ENCODE peak calls at places on chromosome 9, in nine cellular contexts. One of them, this sample, is unnamed.

GRCh38 chr9:97711223-97711626 is 14.1 kb upstream of the XPA start:
- DNase-seq in lung: no peak
- DNase-seq in activated naive CD4-positive, alpha-beta T cell treated with anti-CD3 and anti-CD28 coated beads, Interleukin-2, amount 10 ng/mL, durations not matched to agents 7 days and 5 days: no peak
- DNase-seq in T-helper 17 cell: no peak
- DNase-seq in pons: no peak
- DNase-seq in H54: no peak
- DNase-seq in NCI-H82: no peak
- DNase-seq in fibroblast of pulmonary artery: no peak
- DNase-seq in GF-D8: no peak
- DNase-seq in this sample: no peak

GRCh38 chr9:2085719-2086515 is 70.8 kb downstream of the SMARCA2 start:
- DNase-seq in H54: no peak
- DNase-seq in T-helper 17 cell: no peak
- DNase-seq in pons: peak
- DNase-seq in activated naive CD4-positive, alpha-beta T cell treated with anti-CD3 and anti-CD28 coated beads, Interleukin-2, amount 10 ng/mL, durations not matched to agents 7 days and 5 days: no peak
- DNase-seq in GF-D8: no peak
- DNase-seq in fibroblast of pulmonary artery: peak
- DNase-seq in lung: no peak
- DNase-seq in NCI-H82: no peak
- DNase-seq in this sample: no peak

GRCh38 chr9:1009101-1009707 is 32.7 kb downstream of the DMRT3 start:
- DNase-seq in activated naive CD4-positive, alpha-beta T cell treated with anti-CD3 and anti-CD28 coated beads, Interleukin-2, amount 10 ng/mL, durations not matched to agents 7 days and 5 days: peak
- DNase-seq in GF-D8: peak
- DNase-seq in NCI-H82: peak
- DNase-seq in pons: peak
- DNase-seq in H54: peak
- DNase-seq in T-helper 17 cell: peak
- DNase-seq in lung: peak
- DNase-seq in fibroblast of pulmonary artery: peak
- DNase-seq in this sample: peak

GRCh38 chr9:130444565-130445221 is at the start of gene ASS1:
- DNase-seq in NCI-H82: peak
- DNase-seq in lung: peak
- DNase-seq in pons: no peak
- DNase-seq in activated naive CD4-positive, alpha-beta T cell treated with anti-CD3 and anti-CD28 coated beads, Interleukin-2, amount 10 ng/mL, durations not matched to agents 7 days and 5 days: peak
- DNase-seq in H54: no peak
- DNase-seq in T-helper 17 cell: peak
- DNase-seq in GF-D8: no peak
- DNase-seq in fibroblast of pulmonary artery: peak
- DNase-seq in this sample: peak

GRCh38 chr9:8632493-8632892 is 832.9 kb upstream of the DMAC1 start:
- DNase-seq in NCI-H82: no peak
- DNase-seq in H54: no peak
- DNase-seq in T-helper 17 cell: no peak
- DNase-seq in GF-D8: no peak
- DNase-seq in pons: peak
- DNase-seq in fibroblast of pulmonary artery: no peak
- DNase-seq in activated naive CD4-positive, alpha-beta T cell treated with anti-CD3 and anti-CD28 coated beads, Interleukin-2, amount 10 ng/mL, durations not matched to agents 7 days and 5 days: no peak
- DNase-seq in lung: no peak
- DNase-seq in this sample: no peak

GRCh38 chr9:75168270-75169185 is 80.2 kb downstream of the OSTF1 start:
- DNase-seq in activated naive CD4-positive, alpha-beta T cell treated with anti-CD3 and anti-CD28 coated beads, Interleukin-2, amount 10 ng/mL, durations not matched to agents 7 days and 5 days: no peak
- DNase-seq in GF-D8: no peak
- DNase-seq in NCI-H82: no peak
- DNase-seq in H54: no peak
- DNase-seq in T-helper 17 cell: no peak
- DNase-seq in fibroblast of pulmonary artery: peak
- DNase-seq in pons: no peak
- DNase-seq in lung: no peak
- DNase-seq in this sample: no peak

GRCh38 chr9:120267929-120268328 is 312.0 kb downstream of the CDK5RAP2 start:
- DNase-seq in pons: no peak
- DNase-seq in GF-D8: no peak
- DNase-seq in H54: no peak
- DNase-seq in fibroblast of pulmonary artery: no peak
- DNase-seq in NCI-H82: no peak
- DNase-seq in T-helper 17 cell: no peak
- DNase-seq in activated naive CD4-positive, alpha-beta T cell treated with anti-CD3 and anti-CD28 coated beads, Interleukin-2, amount 10 ng/mL, durations not matched to agents 7 days and 5 days: no peak
- DNase-seq in lung: no peak
- DNase-seq in this sample: no peak

GRCh38 chr9:4821133-4821532 is 28.4 kb downstream of the RCL1 start:
- DNase-seq in H54: no peak
- DNase-seq in NCI-H82: no peak
- DNase-seq in T-helper 17 cell: no peak
- DNase-seq in lung: no peak
- DNase-seq in activated naive CD4-positive, alpha-beta T cell treated with anti-CD3 and anti-CD28 coated beads, Interleukin-2, amount 10 ng/mL, durations not matched to agents 7 days and 5 days: no peak
- DNase-seq in GF-D8: no peak
- DNase-seq in fibroblast of pulmonary artery: no peak
- DNase-seq in pons: no peak
- DNase-seq in this sample: no peak

GRCh38 chr9:113558632-113559502 is 95.3 kb downstream of the RGS3 start:
- DNase-seq in GF-D8: no peak
- DNase-seq in pons: peak
- DNase-seq in NCI-H82: peak
- DNase-seq in H54: peak
- DNase-seq in activated naive CD4-positive, alpha-beta T cell treated with anti-CD3 and anti-CD28 coated beads, Interleukin-2, amount 10 ng/mL, durations not matched to agents 7 days and 5 days: no peak
- DNase-seq in lung: peak
- DNase-seq in T-helper 17 cell: no peak
- DNase-seq in fibroblast of pulmonary artery: peak
- DNase-seq in this sample: no peak

GRCh38 chr9:92133949-92134604 is 18.9 kb upstream of the SPTLC1 start:
- DNase-seq in lung: peak
- DNase-seq in H54: peak
- DNase-seq in T-helper 17 cell: peak
- DNase-seq in fibroblast of pulmonary artery: peak
- DNase-seq in GF-D8: peak
- DNase-seq in pons: peak
- DNase-seq in activated naive CD4-positive, alpha-beta T cell treated with anti-CD3 and anti-CD28 coated beads, Interleukin-2, amount 10 ng/mL, durations not matched to agents 7 days and 5 days: peak
- DNase-seq in NCI-H82: peak
- DNase-seq in this sample: peak

GRCh38 chr9:37840560-37841194 is 40.1 kb downstream of the DCAF10 start:
- DNase-seq in H54: no peak
- DNase-seq in pons: no peak
- DNase-seq in T-helper 17 cell: no peak
- DNase-seq in GF-D8: no peak
- DNase-seq in fibroblast of pulmonary artery: peak
- DNase-seq in activated naive CD4-positive, alpha-beta T cell treated with anti-CD3 and anti-CD28 coated beads, Interleukin-2, amount 10 ng/mL, durations not matched to agents 7 days and 5 days: no peak
- DNase-seq in NCI-H82: no peak
- DNase-seq in lung: no peak
- DNase-seq in this sample: no peak

GRCh38 chr9:134950811-134951210 is 33.1 kb upstream of the FCN1 start:
- DNase-seq in fibroblast of pulmonary artery: no peak
- DNase-seq in lung: no peak
- DNase-seq in NCI-H82: no peak
- DNase-seq in pons: no peak
- DNase-seq in activated naive CD4-positive, alpha-beta T cell treated with anti-CD3 and anti-CD28 coated beads, Interleukin-2, amount 10 ng/mL, durations not matched to agents 7 days and 5 days: no peak
- DNase-seq in H54: no peak
- DNase-seq in GF-D8: no peak
- DNase-seq in T-helper 17 cell: no peak
- DNase-seq in this sample: no peak

GRCh38 chr9:35691325-35691631 is 1.6 kb upstream of the TPM2 start:
- DNase-seq in fibroblast of pulmonary artery: no peak
- DNase-seq in pons: no peak
- DNase-seq in NCI-H82: peak
- DNase-seq in activated naive CD4-positive, alpha-beta T cell treated with anti-CD3 and anti-CD28 coated beads, Interleukin-2, amount 10 ng/mL, durations not matched to agents 7 days and 5 days: no peak
- DNase-seq in lung: no peak
- DNase-seq in GF-D8: no peak
- DNase-seq in H54: no peak
- DNase-seq in T-helper 17 cell: no peak
- DNase-seq in this sample: no peak

GRCh38 chr9:127307802-127308201 is 43.2 kb downstream of the GARNL3 start:
- DNase-seq in lung: no peak
- DNase-seq in activated naive CD4-positive, alpha-beta T cell treated with anti-CD3 and anti-CD28 coated beads, Interleukin-2, amount 10 ng/mL, durations not matched to agents 7 days and 5 days: no peak
- DNase-seq in pons: peak
- DNase-seq in T-helper 17 cell: no peak
- DNase-seq in NCI-H82: no peak
- DNase-seq in H54: no peak
- DNase-seq in GF-D8: no peak
- DNase-seq in fibroblast of pulmonary artery: no peak
- DNase-seq in this sample: no peak

GRCh38 chr9:95007470-95007869 is 281.0 kb downstream of the AOPEP start:
- DNase-seq in fibroblast of pulmonary artery: no peak
- DNase-seq in NCI-H82: no peak
- DNase-seq in GF-D8: no peak
- DNase-seq in lung: no peak
- DNase-seq in H54: no peak
- DNase-seq in activated naive CD4-positive, alpha-beta T cell treated with anti-CD3 and anti-CD28 coated beads, Interleukin-2, amount 10 ng/mL, durations not matched to agents 7 days and 5 days: no peak
- DNase-seq in T-helper 17 cell: no peak
- DNase-seq in pons: peak
- DNase-seq in this sample: no peak

GRCh38 chr9:120431268-120431667 is 148.7 kb downstream of the CDK5RAP2 start:
- DNase-seq in NCI-H82: no peak
- DNase-seq in T-helper 17 cell: no peak
- DNase-seq in GF-D8: no peak
- DNase-seq in lung: no peak
- DNase-seq in activated naive CD4-positive, alpha-beta T cell treated with anti-CD3 and anti-CD28 coated beads, Interleukin-2, amount 10 ng/mL, durations not matched to agents 7 days and 5 days: no peak
- DNase-seq in fibroblast of pulmonary artery: no peak
- DNase-seq in H54: no peak
- DNase-seq in pons: no peak
- DNase-seq in this sample: no peak

GRCh38 chr9:36632892-36633291 is 60.2 kb downstream of the MELK start:
- DNase-seq in pons: peak
- DNase-seq in activated naive CD4-positive, alpha-beta T cell treated with anti-CD3 and anti-CD28 coated beads, Interleukin-2, amount 10 ng/mL, durations not matched to agents 7 days and 5 days: no peak
- DNase-seq in T-helper 17 cell: no peak
- DNase-seq in fibroblast of pulmonary artery: peak
- DNase-seq in lung: no peak
- DNase-seq in NCI-H82: peak
- DNase-seq in H54: no peak
- DNase-seq in GF-D8: no peak
- DNase-seq in this sample: no peak

GRCh38 chr9:70945301-70945700 is 176.1 kb downstream of the TRPM3 start:
- DNase-seq in NCI-H82: no peak
- DNase-seq in activated naive CD4-positive, alpha-beta T cell treated with anti-CD3 and anti-CD28 coated beads, Interleukin-2, amount 10 ng/mL, durations not matched to agents 7 days and 5 days: no peak
- DNase-seq in lung: no peak
- DNase-seq in H54: no peak
- DNase-seq in pons: no peak
- DNase-seq in GF-D8: no peak
- DNase-seq in fibroblast of pulmonary artery: no peak
- DNase-seq in T-helper 17 cell: no peak
- DNase-seq in this sample: no peak

GRCh38 chr9:121331992-121332685 is 37.9 kb downstream of the STOM start:
- DNase-seq in GF-D8: no peak
- DNase-seq in T-helper 17 cell: no peak
- DNase-seq in NCI-H82: peak
- DNase-seq in pons: no peak
- DNase-seq in H54: no peak
- DNase-seq in lung: no peak
- DNase-seq in activated naive CD4-positive, alpha-beta T cell treated with anti-CD3 and anti-CD28 coated beads, Interleukin-2, amount 10 ng/mL, durations not matched to agents 7 days and 5 days: no peak
- DNase-seq in fibroblast of pulmonary artery: peak
- DNase-seq in this sample: no peak

GRCh38 chr9:137156567-137157375 is 13.1 kb downstream of the LRRC26 start:
- DNase-seq in GF-D8: no peak
- DNase-seq in lung: no peak
- DNase-seq in NCI-H82: peak
- DNase-seq in T-helper 17 cell: peak
- DNase-seq in activated naive CD4-positive, alpha-beta T cell treated with anti-CD3 and anti-CD28 coated beads, Interleukin-2, amount 10 ng/mL, durations not matched to agents 7 days and 5 days: peak
- DNase-seq in fibroblast of pulmonary artery: peak
- DNase-seq in pons: no peak
- DNase-seq in H54: no peak
- DNase-seq in this sample: no peak

GRCh38 chr9:9942764-9943424 is 669.9 kb downstream of the PTPRD start:
- DNase-seq in GF-D8: no peak
- DNase-seq in activated naive CD4-positive, alpha-beta T cell treated with anti-CD3 and anti-CD28 coated beads, Interleukin-2, amount 10 ng/mL, durations not matched to agents 7 days and 5 days: peak
- DNase-seq in lung: peak
- DNase-seq in H54: peak
- DNase-seq in T-helper 17 cell: peak
- DNase-seq in fibroblast of pulmonary artery: peak
- DNase-seq in pons: peak
- DNase-seq in NCI-H82: peak
- DNase-seq in this sample: peak

GRCh38 chr9:2919347-2919746 is 75.5 kb upstream of the PUM3 start:
- DNase-seq in lung: no peak
- DNase-seq in GF-D8: no peak
- DNase-seq in T-helper 17 cell: no peak
- DNase-seq in NCI-H82: peak
- DNase-seq in pons: peak
- DNase-seq in H54: no peak
- DNase-seq in activated naive CD4-positive, alpha-beta T cell treated with anti-CD3 and anti-CD28 coated beads, Interleukin-2, amount 10 ng/mL, durations not matched to agents 7 days and 5 days: no peak
- DNase-seq in fibroblast of pulmonary artery: peak
- DNase-seq in this sample: no peak

GRCh38 chr9:107946364-107947137 is 457.0 kb upstream of the KLF4 start:
- DNase-seq in NCI-H82: no peak
- DNase-seq in GF-D8: no peak
- DNase-seq in activated naive CD4-positive, alpha-beta T cell treated with anti-CD3 and anti-CD28 coated beads, Interleukin-2, amount 10 ng/mL, durations not matched to agents 7 days and 5 days: no peak
- DNase-seq in pons: no peak
- DNase-seq in H54: no peak
- DNase-seq in fibroblast of pulmonary artery: no peak
- DNase-seq in lung: no peak
- DNase-seq in T-helper 17 cell: no peak
- DNase-seq in this sample: no peak

GRCh38 chr9:134408939-134409737 is 82.9 kb downstream of the RXRA start:
- DNase-seq in activated naive CD4-positive, alpha-beta T cell treated with anti-CD3 and anti-CD28 coated beads, Interleukin-2, amount 10 ng/mL, durations not matched to agents 7 days and 5 days: no peak
- DNase-seq in NCI-H82: no peak
- DNase-seq in fibroblast of pulmonary artery: no peak
- DNase-seq in T-helper 17 cell: no peak
- DNase-seq in H54: no peak
- DNase-seq in GF-D8: peak
- DNase-seq in lung: no peak
- DNase-seq in pons: no peak
- DNase-seq in this sample: no peak

This sample was measured in WERI-Rb-1.